ENCODE peak calls at places on chromosomes 12 and 14, in four cellular contexts. X is cardiac muscle cell, A is H1, Y is foreskin keratinocyte. Z is an unnamed sample.

GRCh38 chr12:92186038-92186470 is 40.4 kb upstream of the BTG1 start:
- DNase-seq in Y (no peak), A (no peak), X (no peak), Z (no peak)

GRCh38 chr12:19140381-19141236 is 11.1 kb downstream of the PLEKHA5 start:
- DNase-seq in Y (no peak), X (peak; percentile 39), A (no peak), Z (no peak)

GRCh38 chr14:31090872-31091764 is 64.9 kb upstream of the STRN3 start:
- DNase-seq in A (no peak), X (peak; percentile 92), Y (peak; percentile 66), Z (no peak)

GRCh38 chr12:79895804-79896203 is 39.1 kb downstream of the PPP1R12A start:
- DNase-seq in A (no peak), X (no peak), Y (no peak), Z (no peak)

GRCh38 chr12:27554421-27555186 is 30.6 kb downstream of the PPFIBP1 start:
- DNase-seq in Y (no peak), A (no peak), X (peak; percentile 90), Z (no peak)

GRCh38 chr14:22699801-22700564 is 55.8 kb upstream of the OR6J1 start:
- DNase-seq in Y (no peak), A (no peak), X (peak; percentile 48), Z (no peak)

GRCh38 chr12:79121486-79121885 is 256.9 kb downstream of the SYT1 start:
- DNase-seq in X (peak; percentile 7), Y (no peak), A (no peak), Z (no peak)

GRCh38 chr14:43914041-43914693 is 592.9 kb downstream of the FSCB start:
- DNase-seq in Y (no peak), X (no peak), A (no peak), Z (no peak)

GRCh38 chr12:87930033-87930432 is 99.2 kb downstream of the C12orf50 start:
- DNase-seq in X (peak; percentile 43), A (no peak), Y (no peak), Z (no peak)

GRCh38 chr12:49955899-49956662 is 5.5 kb downstream of the AQP2 start:
- DNase-seq in A (no peak), Y (no peak), X (no peak), Z (no peak)

GRCh38 chr12:51817027-51817953 is 31.2 kb downstream of the FIGNL2 start:
- DNase-seq in A (no peak), Y (no peak), X (no peak), Z (no peak)

GRCh38 chr14:102055181-102055901 is 31.5 kb downstream of the HSP90AA1 start:
- DNase-seq in Y (peak; percentile 51), A (no peak), X (peak; percentile 86), Z (no peak)

GRCh38 chr12:57737467-57738141 is 938 bp downstream of the AGAP2 start:
- DNase-seq in A (no peak), X (peak; percentile 21), Y (no peak), Z (peak; percentile 37)

GRCh38 chr12:112130461-112130998 is 5.2 kb downstream of the TRAFD1 start:
- DNase-seq in Y (no peak), A (no peak), X (peak; percentile 29), Z (no peak)

GRCh38 chr14:63200767-63201166 is 3.5 kb upstream of the RHOJ start:
- DNase-seq in X (no peak), Y (peak; percentile 70), A (no peak), Z (no peak)

GRCh38 chr14:81452766-81453165 is 52.6 kb upstream of the STON2 start:
- DNase-seq in A (no peak), Y (no peak), X (no peak), Z (no peak)

GRCh38 chr12:21637985-21638891 is 19.4 kb downstream of the LDHB start:
- DNase-seq in X (peak; percentile 48), A (no peak), Y (no peak), Z (no peak)

GRCh38 chr12:130818381-130819247 is 20.4 kb downstream of the STX2 start:
- DNase-seq in A (no peak), Y (peak; percentile 39), X (peak; percentile 46), Z (peak; percentile 72)

GRCh38 chr12:121748571-121749265 is 36.2 kb downstream of the TMEM120B start:
- DNase-seq in A (no peak), X (peak; percentile 88), Y (no peak), Z (peak; percentile 12)

GRCh38 chr14:104873380-104874055 is 8.4 kb downstream of the CEP170B start:
- DNase-seq in Y (no peak), A (no peak), X (no peak), Z (no peak)

GRCh38 chr12:132715874-132716273 is 5.2 kb downstream of the PGAM5 start:
- DNase-seq in X (no peak), Y (no peak), A (no peak), Z (no peak)

GRCh38 chr12:26011099-26011498 is 52.6 kb downstream of the RASSF8 start:
- DNase-seq in A (no peak), X (peak; percentile 89), Y (no peak), Z (no peak)

GRCh38 chr12:23008613-23009012 is 383.6 kb downstream of the ETNK1 start:
- DNase-seq in X (no peak), A (no peak), Y (no peak), Z (no peak)

GRCh38 chr12:49342914-49343731 is 3.6 kb upstream of the DNAJC22 start:
- DNase-seq in X (no peak), Y (no peak), A (no peak), Z (no peak)

GRCh38 chr12:130863298-130863697 is 8.6 kb upstream of the RAN start:
- DNase-seq in Y (no peak), X (no peak), A (no peak), Z (no peak)

GRCh38 chr14:93329965-93330608 is 2.7 kb downstream of the BTBD7 start:
- DNase-seq in X (no peak), Y (no peak), A (no peak), Z (no peak)

GRCh38 chr12:10069099-10069498 is 29.7 kb downstream of the CLEC1A start:
- DNase-seq in X (no peak), Y (no peak), A (no peak), Z (no peak)

GRCh38 chr12:76422154-76422877 is 74.1 kb upstream of the BBS10 start:
- DNase-seq in A (no peak), Y (no peak), X (peak; percentile 4), Z (no peak)

GRCh38 chr12:65881965-65882413 is 57.7 kb downstream of the HMGA2 start:
- DNase-seq in A (no peak), X (peak; percentile 91), Y (no peak), Z (no peak)

GRCh38 chr12:90090929-90091651 is 382.5 kb upstream of the ATP2B1 start:
- DNase-seq in Y (peak; percentile 98), X (peak; percentile 75), A (no peak), Z (no peak)

GRCh38 chr14:77120771-77121743 is 20.5 kb downstream of the ZDHHC22 start:
- DNase-seq in A (no peak), X (peak; percentile 32), Y (no peak), Z (no peak)

GRCh38 chr14:57957441-57957840 is 91.5 kb upstream of the SLC35F4 start:
- DNase-seq in X (no peak), Y (no peak), A (no peak), Z (no peak)

GRCh38 chr12:116135209-116135930 is 142.1 kb downstream of the MED13L start:
- DNase-seq in A (no peak), Y (no peak), X (peak; percentile 60), Z (no peak)

DNA sequence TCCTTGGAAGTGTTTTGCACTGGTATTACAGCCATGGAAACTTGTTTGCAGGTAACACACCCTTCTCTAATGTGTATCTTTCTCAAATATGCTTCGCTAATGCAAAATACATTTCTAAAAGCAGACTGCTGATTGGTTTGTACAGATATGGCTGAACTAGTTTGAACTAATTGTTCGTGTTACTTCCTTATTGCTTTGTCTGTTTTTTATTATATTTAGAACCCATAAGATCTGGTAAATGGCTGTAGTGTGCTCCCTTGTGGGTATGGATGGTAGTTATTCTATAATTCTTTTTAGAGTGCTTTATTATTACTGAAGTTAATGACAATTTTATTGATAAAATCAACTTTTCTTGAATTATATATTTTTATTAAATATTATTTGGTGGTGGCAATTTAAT is 53.0 kb downstream of the ATF7IP start:
- DNase-seq in A (no peak), Y (peak; percentile 20), X (peak; percentile 50), Z (no peak)
- TF ChIP-seq CTCF in A (no peak), Y (peak; percentile 68), X (peak; percentile 32), Z (peak; percentile 79)

GRCh38 chr12:77685112-77685511 is 145.6 kb upstream of the NAV3 start:
- DNase-seq in A (no peak), X (peak; percentile 86), Y (peak; percentile 19), Z (peak; percentile 58)
- TF ChIP-seq CTCF in A (peak; percentile 79), X (peak; percentile 73), Y (peak; percentile 80), Z (peak; percentile 74)

GRCh38 chr14:73771848-73772705 is 57.9 kb upstream of the PNMA1 start:
- DNase-seq in X (peak; percentile 82), Y (peak; percentile 81), A (peak; percentile 43), Z (no peak)
- TF ChIP-seq CTCF in X (no peak), Y (no peak), A (no peak), Z (no peak)

GRCh38 chr14:55109846-55110245 is 19.2 kb upstream of the LGALS3 start:
- DNase-seq in A (no peak), X (no peak), Y (no peak), Z (no peak)

GRCh38 chr14:55107766-55108554 is 21.1 kb upstream of the LGALS3 start:
- DNase-seq in X (peak; percentile 98), A (no peak), Y (peak; percentile 73), Z (no peak)

GRCh38 chr14:55114720-55115119 is 14.3 kb upstream of the LGALS3 start:
- DNase-seq in Y (no peak), A (no peak), X (no peak), Z (no peak)

GRCh38 chr14:55115433-55115832 is 13.6 kb upstream of the LGALS3 start:
- DNase-seq in X (no peak), Y (no peak), A (no peak), Z (no peak)

DNA sequence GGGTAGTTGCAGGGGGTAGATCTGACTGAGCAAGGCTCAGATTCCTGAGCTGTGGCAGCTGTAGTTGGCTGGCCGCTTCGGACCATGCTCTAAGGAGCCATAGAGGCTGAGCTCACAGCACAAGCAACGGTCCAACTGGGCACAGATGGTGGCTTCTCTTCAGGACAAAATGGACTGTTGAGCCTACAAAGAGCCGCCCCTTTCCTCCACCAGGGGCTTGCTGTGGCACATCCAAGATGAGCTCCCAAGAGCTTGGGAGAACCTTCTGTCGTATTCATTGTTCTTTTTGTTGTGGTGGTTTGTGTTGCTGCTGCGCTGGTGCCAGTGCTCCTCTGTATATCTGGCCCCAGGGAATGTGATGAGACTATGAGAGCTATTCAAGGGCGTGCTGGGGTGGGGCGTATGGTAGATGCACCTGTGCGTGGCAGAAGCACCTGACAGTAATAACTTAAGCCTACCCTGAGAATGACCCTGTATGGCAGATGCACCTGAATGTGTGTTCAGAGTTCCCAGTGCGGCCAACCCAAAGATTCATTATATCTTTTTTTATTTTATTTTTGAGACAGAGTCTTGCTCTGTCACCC is 17.8 kb upstream of the LGALS3 start:
- DNase-seq in A (no peak), X (no peak), Y (no peak), Z (no peak)
- TF ChIP-seq CTCF in A (peak; percentile 18), X (no peak), Y (no peak), Z (peak; percentile 39)

Z was measured in neural crest cell.